ENCODE peak calls at places on chromosomes 6 and 20, in nine cellular contexts. G is Calu3; X is small intestine; A is activated CD4-positive, alpha-beta T cell treated with anti-CD3 and anti-CD28 coated beads for 4 hours; R is amniotic stem cell; C is aorta; D is GM12891; B is astrocyte of the hippocampus; J is NCI-H526 treated with DMSO at 0.1 percent for 48 hours. T is an unnamed sample.

GRCh38 chr6:45419574-45420082 is 41.9 kb upstream of the SUPT3H start:
- DNase-seq in G (peak), X (peak), A (peak), R (no peak), C (peak), D (no peak), B (peak), J (peak), T (peak)

GRCh38 chr6:17505062-17505476 is 95.0 kb upstream of the FAM8A1 start:
- DNase-seq in G (no peak), X (peak), A (no peak), R (no peak), C (no peak), D (no peak), B (peak), J (peak), T (no peak)

GRCh38 chr6:90294614-90294988 is 2.0 kb downstream of the BACH2 start:
- DNase-seq in G (no peak), X (no peak), A (peak), R (no peak), C (no peak), D (no peak), B (peak), J (no peak), T (peak)

GRCh38 chr6:12419626-12420272 is 129.6 kb downstream of the EDN1 start:
- DNase-seq in G (no peak), X (peak), A (no peak), R (no peak), C (no peak), D (no peak), B (no peak), J (no peak), T (no peak)

GRCh38 chr6:75800133-75800532 is 51.1 kb downstream of the MYO6 start:
- DNase-seq in G (no peak), X (no peak), A (no peak), R (no peak), C (no peak), D (no peak), B (no peak), J (no peak), T (no peak)

GRCh38 chr6:33178755-33179475 is 13.4 kb downstream of the COL11A2 start:
- DNase-seq in G (no peak), X (no peak), A (no peak), R (no peak), C (no peak), D (no peak), B (no peak), J (no peak), T (no peak)

GRCh38 chr20:47379433-47380150 is 23.1 kb upstream of the ZMYND8 start:
- DNase-seq in G (no peak), X (no peak), A (no peak), R (no peak), C (no peak), D (no peak), B (peak), J (no peak), T (no peak)

GRCh38 chr6:52304917-52305316 is 20.4 kb upstream of the MCM3 start:
- DNase-seq in G (no peak), X (peak), A (no peak), R (no peak), C (no peak), D (no peak), B (peak), J (no peak), T (no peak)

GRCh38 chr6:134925800-134926199 is 24.1 kb downstream of the ALDH8A1 start:
- DNase-seq in G (no peak), X (no peak), A (no peak), R (no peak), C (no peak), D (no peak), B (no peak), J (no peak), T (no peak)

GRCh38 chr6:167543602-167544506 is 219.0 kb downstream of the TTLL2 start:
- DNase-seq in G (no peak), X (no peak), A (no peak), R (no peak), C (no peak), D (no peak), B (no peak), J (no peak), T (no peak)

GRCh38 chr6:169858935-169859351 is 107.5 kb downstream of the ERMARD start:
- DNase-seq in G (no peak), X (no peak), A (no peak), R (no peak), C (peak), D (no peak), B (no peak), J (no peak), T (no peak)

GRCh38 chr6:52416629-52417151 is 3.5 kb upstream of the EFHC1 start:
- DNase-seq in G (peak), X (peak), A (peak), R (no peak), C (no peak), D (no peak), B (peak), J (peak), T (peak)

GRCh38 chr6:169266746-169267629 is 13.3 kb upstream of the THBS2 start:
- DNase-seq in G (no peak), X (no peak), A (no peak), R (no peak), C (peak), D (no peak), B (no peak), J (no peak), T (no peak)

GRCh38 chr6:63351995-63352586 is 32.3 kb upstream of the LGSN start:
- DNase-seq in G (no peak), X (peak), A (no peak), R (no peak), C (no peak), D (no peak), B (peak), J (peak), T (no peak)

GRCh38 chr6:111971866-111972532 is 81.9 kb upstream of the CCN6 start:
- DNase-seq in G (no peak), X (no peak), A (no peak), R (no peak), C (no peak), D (no peak), B (peak), J (no peak), T (no peak)

GRCh38 chr6:130033999-130034814 is 15.8 kb downstream of the L3MBTL3 start:
- DNase-seq in G (no peak), X (peak), A (no peak), R (no peak), C (no peak), D (no peak), B (peak), J (no peak), T (no peak)

GRCh38 chr6:137247724-137248123 is 28.5 kb upstream of the IFNGR1 start:
- DNase-seq in G (no peak), X (peak), A (no peak), R (no peak), C (no peak), D (no peak), B (no peak), J (no peak), T (no peak)

GRCh38 chr20:57264151-57264792 is 2.2 kb downstream of the BMP7 start:
- DNase-seq in G (no peak), X (peak), A (no peak), R (no peak), C (no peak), D (no peak), B (no peak), J (no peak), T (no peak)

GRCh38 chr6:56875961-56876360 is 78.9 kb upstream of the BEND6 start:
- DNase-seq in G (no peak), X (peak), A (no peak), R (no peak), C (no peak), D (no peak), B (no peak), J (no peak), T (no peak)

GRCh38 chr6:37177083-37177949 is 7.4 kb downstream of the PIM1 start:
- DNase-seq in G (no peak), X (no peak), A (no peak), R (no peak), C (no peak), D (no peak), B (no peak), J (no peak), T (no peak)

GRCh38 chr6:54198134-54198533 is 86.9 kb downstream of the MLIP start:
- DNase-seq in G (no peak), X (peak), A (no peak), R (no peak), C (no peak), D (no peak), B (no peak), J (no peak), T (no peak)

GRCh38 chr6:69696273-69696672 is 100.5 kb downstream of the LMBRD1 start:
- DNase-seq in G (no peak), X (no peak), A (no peak), R (no peak), C (no peak), D (no peak), B (peak), J (no peak), T (no peak)

GRCh38 chr6:130934848-130935585 is 107.8 kb downstream of the SMLR1 start:
- DNase-seq in G (no peak), X (no peak), A (no peak), R (no peak), C (no peak), D (no peak), B (no peak), J (no peak), T (no peak)

GRCh38 chr20:17500826-17501225 is 30.4 kb downstream of the BFSP1 start:
- DNase-seq in G (no peak), X (no peak), A (no peak), R (no peak), C (no peak), D (no peak), B (no peak), J (no peak), T (no peak)

GRCh38 chr6:14925627-14926026 is 320.2 kb upstream of the JARID2 start:
- DNase-seq in G (no peak), X (peak), A (no peak), R (no peak), C (no peak), D (no peak), B (no peak), J (peak), T (no peak)

GRCh38 chr6:156910938-156911337 is 133.8 kb downstream of the ARID1B start:
- DNase-seq in G (no peak), X (no peak), A (no peak), R (no peak), C (no peak), D (no peak), B (no peak), J (no peak), T (no peak)

GRCh38 chr20:18628330-18628941 is 40.6 kb downstream of the DTD1 start:
- DNase-seq in G (peak), X (peak), A (no peak), R (no peak), C (no peak), D (no peak), B (peak), J (no peak), T (no peak)

GRCh38 chr6:2770171-2770570 is 5.0 kb downstream of the WRNIP1 start:
- DNase-seq in G (peak), X (no peak), A (no peak), R (no peak), C (peak), D (no peak), B (peak), J (no peak), T (peak)

GRCh38 chr20:21518292-21518991 is 4.6 kb upstream of the NKX2-2 start:
- DNase-seq in G (no peak), X (no peak), A (no peak), R (no peak), C (no peak), D (no peak), B (no peak), J (no peak), T (no peak)

GRCh38 chr6:162178266-162178665 is 549.3 kb downstream of the PRKN start:
- DNase-seq in G (no peak), X (no peak), A (no peak), R (no peak), C (no peak), D (no peak), B (no peak), J (no peak), T (no peak)

GRCh38 chr6:81144346-81144745 is 608.1 kb downstream of the TENT5A start:
- DNase-seq in G (no peak), X (no peak), A (no peak), R (no peak), C (no peak), D (no peak), B (peak), J (no peak), T (no peak)

GRCh38 chr20:8782804-8783203 is 286.1 kb upstream of the PLCB4 start:
- DNase-seq in G (no peak), X (no peak), A (no peak), R (peak), C (no peak), D (no peak), B (peak), J (no peak), T (no peak)

GRCh38 chr6:2215342-2215741 is 30.1 kb downstream of the GMDS start:
- DNase-seq in G (no peak), X (no peak), A (no peak), R (no peak), C (no peak), D (no peak), B (peak), J (no peak), T (no peak)

GRCh38 chr20:63411898-63412631 is 50.9 kb upstream of the CHRNA4 start:
- DNase-seq in G (no peak), X (no peak), A (no peak), R (no peak), C (no peak), D (no peak), B (no peak), J (no peak), T (no peak)

GRCh38 chr20:57211949-57212889 is 54.2 kb downstream of the BMP7 start:
- DNase-seq in G (peak), X (peak), A (no peak), R (peak), C (peak), D (no peak), B (peak), J (no peak), T (no peak)